ENCODE peak calls at places on chromosomes 16 and 17, in nine cellular contexts. V is fibroblast of villous mesenchyme; G is D721Med; W is heart left ventricle; F is tibial artery; M is osteoblast; J is Calu3; Y is CD8-positive, alpha-beta T cell; C is CD4-positive, alpha-beta T cell. N is an unnamed sample.

GRCh38 chr16:77916111-77916510 is 106.2 kb upstream of the CLEC3A start:
- DNase-seq in G (no peak), C (no peak), V (no peak), Y (no peak), W (no peak), F (no peak), M (no peak), J (no peak), N (no peak)

GRCh38 chr17:30586818-30587595 is 109.8 kb downstream of the GOSR1 start:
- DNase-seq in F (no peak), G (no peak), C (no peak), W (no peak), Y (no peak), J (peak), V (peak), M (peak), N (no peak)

GRCh38 chr16:75012380-75013081 is 13.7 kb downstream of the ZNRF1 start:
- DNase-seq in M (no peak), F (no peak), G (no peak), J (no peak), V (no peak), Y (no peak), W (no peak), C (no peak), N (no peak)

GRCh38 chr16:71726491-71727319 is 2.2 kb upstream of the PHLPP2 start:
- DNase-seq in V (peak), J (no peak), M (no peak), W (no peak), G (no peak), C (no peak), F (no peak), Y (no peak), N (no peak)

GRCh38 chr16:81770008-81770407 is 9.1 kb upstream of the PLCG2 start:
- DNase-seq in G (no peak), J (no peak), V (no peak), W (no peak), Y (no peak), F (no peak), C (no peak), M (no peak), N (no peak)

GRCh38 chr17:55996826-55997225 is 156.4 kb upstream of the ANKFN1 start:
- DNase-seq in J (no peak), V (no peak), M (peak), G (no peak), Y (no peak), F (no peak), W (no peak), C (no peak), N (no peak)

GRCh38 chr17:43803758-43804157 is 23.5 kb downstream of the CFAP97D1 start:
- DNase-seq in F (no peak), G (no peak), W (no peak), J (no peak), M (no peak), C (no peak), Y (no peak), V (no peak), N (no peak)

GRCh38 chr16:1779234-1779701 is 3.1 kb downstream of the SPSB3 start:
- DNase-seq in F (no peak), G (no peak), Y (no peak), M (peak), J (no peak), W (peak), V (no peak), C (no peak), N (no peak)

GRCh38 chr17:50547736-50548083 is 736 bp downstream of the SPATA20 start:
- DNase-seq in J (peak), Y (no peak), C (no peak), V (no peak), G (no peak), F (no peak), W (no peak), M (peak), N (no peak)

GRCh38 chr17:69643686-69644085 is 229.2 kb downstream of the MAP2K6 start:
- DNase-seq in J (no peak), M (no peak), Y (no peak), G (no peak), C (no peak), F (no peak), V (no peak), W (no peak), N (no peak)

GRCh38 chr17:48869821-48870318 is 22.7 kb upstream of the ATP5MC1 start:
- DNase-seq in Y (no peak), M (peak), F (no peak), W (no peak), J (no peak), V (no peak), G (peak), C (no peak), N (no peak)
- TF ChIP-seq CTCF in Y (no peak), M (no peak), F (no peak), W (no peak), J (no peak), V (no peak), G (no peak), C (no peak), N (no peak)

DNA sequence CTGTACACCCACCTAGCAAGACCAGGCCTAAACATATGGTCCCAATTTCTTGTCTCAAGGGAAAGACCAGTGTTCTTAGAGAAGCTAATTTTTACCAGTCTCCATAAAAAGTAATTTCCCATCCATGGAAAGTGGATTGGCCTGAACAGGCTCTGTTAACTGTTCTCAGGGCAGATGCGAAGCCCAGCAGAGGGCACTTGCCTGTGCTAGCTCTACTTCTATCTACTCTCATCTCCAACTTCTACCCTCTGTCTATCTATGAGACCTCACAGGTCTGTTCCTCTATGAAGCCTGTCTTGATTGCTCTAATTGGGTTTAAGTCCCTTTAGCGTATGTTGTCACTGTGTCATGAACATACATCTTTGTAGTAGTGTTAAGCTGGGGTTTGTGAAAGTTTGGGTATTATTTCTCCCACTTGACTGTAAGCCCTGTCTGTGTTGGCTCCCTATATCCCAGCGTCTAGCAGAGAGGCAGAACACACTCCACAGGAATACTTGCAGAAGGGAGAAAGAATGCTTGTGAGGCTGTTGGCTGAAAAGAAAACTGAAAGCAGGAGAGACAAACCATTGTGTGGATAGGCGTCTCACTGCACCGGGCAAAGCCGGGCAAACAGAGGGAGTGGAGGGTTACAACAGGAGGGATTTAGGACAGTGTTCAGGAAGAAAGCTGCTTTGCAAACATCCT is 167.2 kb upstream of the MAF start:
- DNase-seq in C (no peak), G (no peak), J (peak), Y (no peak), V (peak), W (peak), M (peak), F (no peak), N (no peak)
- TF ChIP-seq CTCF in C (no peak), G (peak), J (no peak), Y (no peak), V (peak), W (peak), M (peak), F (no peak), N (no peak)

DNA sequence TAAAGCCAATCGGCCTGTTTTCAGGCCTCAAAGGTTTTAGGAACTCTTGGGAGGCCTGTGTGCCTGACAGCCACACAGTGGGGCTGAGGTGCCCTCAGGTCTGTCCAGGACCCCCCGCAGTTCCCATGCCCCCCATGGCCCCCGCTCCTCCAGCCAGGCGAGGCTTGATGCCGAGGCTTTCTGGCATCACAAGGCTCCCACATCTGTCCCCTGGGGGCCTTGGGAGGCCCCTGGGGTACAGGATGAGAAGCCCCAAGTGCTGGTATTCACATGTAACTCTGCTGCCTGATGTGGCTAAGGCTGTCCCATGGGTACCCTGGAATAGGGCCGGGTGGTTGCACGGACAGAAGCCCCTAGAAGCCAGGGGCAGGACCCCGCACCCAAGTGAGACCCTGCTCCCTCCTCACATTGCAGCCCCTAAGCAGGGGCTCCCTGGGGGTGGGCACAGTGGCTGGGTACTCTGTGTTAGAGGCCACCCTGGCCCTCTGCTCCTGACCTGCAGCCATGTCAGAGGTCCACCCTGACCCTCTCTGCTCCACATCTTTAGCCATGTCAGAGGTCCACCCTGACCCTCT is 2.3 kb downstream of the CBFA2T3 start:
- DNase-seq in M (no peak), Y (no peak), G (no peak), W (peak), J (no peak), C (no peak), V (no peak), F (no peak), N (no peak)
- TF ChIP-seq CTCF in M (no peak), Y (no peak), G (no peak), W (no peak), J (no peak), C (no peak), V (no peak), F (no peak), N (no peak)

DNA sequence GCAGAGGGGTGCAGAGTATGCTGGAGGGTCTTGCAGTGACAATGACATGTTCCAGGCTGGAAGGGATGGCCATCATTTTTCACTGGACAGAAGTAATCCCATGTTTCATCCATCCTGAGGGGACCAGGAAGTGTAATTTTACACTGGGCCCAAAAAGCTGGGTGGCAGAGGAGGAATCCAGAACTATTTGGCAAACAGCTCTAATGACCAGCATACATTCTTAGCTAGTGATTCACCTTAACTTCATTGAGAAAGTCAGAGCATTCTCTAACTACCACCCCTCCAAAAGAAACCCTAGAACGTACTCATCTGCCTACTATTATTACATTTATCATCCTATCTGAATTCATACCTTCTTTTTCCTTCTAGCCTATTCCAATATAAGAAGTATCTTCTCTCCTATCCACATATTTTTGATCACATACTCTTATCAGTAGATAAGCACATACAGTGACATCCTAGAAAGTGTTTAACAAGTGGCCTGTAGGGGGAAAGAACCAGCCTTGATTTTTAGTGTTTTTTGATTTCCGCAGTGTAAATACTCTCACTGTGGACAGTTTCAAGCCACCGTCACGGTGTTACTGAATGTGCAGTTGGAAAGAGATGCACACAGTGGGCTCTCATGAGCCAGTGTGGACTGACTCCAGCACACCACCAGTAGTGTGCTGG is 118.1 kb downstream of the FTO start:
- DNase-seq in G (no peak), F (no peak), W (no peak), Y (no peak), J (peak), C (no peak), M (peak), V (peak), N (no peak)
- TF ChIP-seq CTCF in G (no peak), F (no peak), W (no peak), Y (no peak), J (no peak), C (no peak), M (peak), V (peak), N (no peak)

GRCh38 chr17:78019976-78020716 is 61.6 kb downstream of the TNRC6C start:
- DNase-seq in V (no peak), C (no peak), Y (no peak), F (no peak), W (no peak), M (no peak), G (no peak), J (no peak), N (no peak)

GRCh38 chr17:78020717-78021108 is 62.2 kb downstream of the TNRC6C start:
- DNase-seq in J (no peak), W (no peak), F (no peak), G (no peak), Y (no peak), V (no peak), C (no peak), M (no peak), N (no peak)

GRCh38 chr17:78016852-78017251 is 58.3 kb downstream of the TNRC6C start:
- DNase-seq in V (no peak), G (no peak), W (no peak), F (no peak), J (no peak), C (no peak), M (no peak), Y (no peak), N (no peak)

GRCh38 chr17:78022425-78022824 is 63.9 kb downstream of the TNRC6C start:
- DNase-seq in C (no peak), F (no peak), W (no peak), V (no peak), Y (no peak), G (no peak), M (no peak), J (no peak), N (no peak)

GRCh38 chr17:78019367-78019975 is 61.0 kb downstream of the TNRC6C start:
- DNase-seq in J (no peak), W (no peak), C (no peak), M (no peak), V (peak), Y (no peak), G (no peak), F (no peak), N (no peak)
- TF ChIP-seq CTCF in J (no peak), W (peak), C (peak), M (peak), V (peak), Y (peak), G (peak), F (peak), N (no peak)

DNA sequence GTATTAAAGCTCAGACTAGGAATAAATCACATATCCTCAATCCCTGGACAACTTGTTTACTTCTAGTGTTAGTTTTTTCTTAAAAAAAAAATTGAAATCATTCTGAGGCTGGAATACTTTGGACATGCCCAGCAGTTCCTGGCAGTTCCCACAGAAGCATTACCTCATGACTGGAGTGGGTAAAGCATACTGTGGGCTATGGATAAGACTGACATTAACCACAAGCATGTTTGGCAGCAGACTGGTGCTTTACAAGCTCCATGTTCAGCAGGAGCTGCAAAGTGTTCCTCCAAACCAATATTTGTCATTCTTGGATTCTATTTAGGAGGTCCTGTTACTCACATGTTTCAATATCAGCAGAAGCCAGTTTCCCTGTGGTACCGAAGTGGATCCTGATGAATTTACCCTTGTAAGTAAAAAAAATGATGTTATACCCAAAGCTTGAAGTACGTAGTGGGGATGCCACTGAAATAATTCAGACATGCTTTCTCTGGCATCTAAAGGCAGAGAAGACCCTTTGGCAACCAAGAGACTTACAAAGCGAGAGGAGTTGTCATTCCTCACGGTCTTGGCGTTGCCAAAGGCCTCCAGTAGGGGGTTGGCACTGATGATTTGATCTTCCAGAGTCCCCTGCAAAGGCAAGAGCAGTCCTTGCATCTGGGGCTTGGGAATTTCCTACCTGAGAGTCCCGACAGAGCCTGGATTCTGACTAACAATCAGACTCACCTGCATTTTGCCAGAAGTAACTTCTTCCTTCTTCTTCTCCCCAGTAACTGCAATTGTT is 4.9 kb downstream of the MYH1 start:
- DNase-seq in Y (no peak), V (peak), M (no peak), C (no peak), J (no peak), W (no peak), F (no peak), G (no peak), N (no peak)
- TF ChIP-seq CTCF in Y (no peak), V (no peak), M (no peak), C (no peak), J (no peak), W (no peak), F (no peak), G (no peak), N (no peak)

GRCh38 chr17:57707892-57708291 is 37.2 kb downstream of the CCDC182 start:
- DNase-seq in W (no peak), G (no peak), F (no peak), C (no peak), J (no peak), Y (no peak), V (no peak), M (no peak), N (no peak)
- TF ChIP-seq CTCF in W (no peak), G (no peak), F (no peak), C (no peak), J (no peak), Y (no peak), V (no peak), M (no peak), N (no peak)

GRCh38 chr16:50371036-50371716 is 2.4 kb upstream of the BRD7 start:
- DNase-seq in J (no peak), G (no peak), V (no peak), W (no peak), C (no peak), M (no peak), F (no peak), Y (no peak), N (no peak)

GRCh38 chr16:50373345-50373701 is 4.5 kb upstream of the BRD7 start:
- DNase-seq in G (no peak), C (no peak), Y (no peak), J (no peak), V (no peak), W (no peak), F (no peak), M (no peak), N (no peak)

GRCh38 chr16:50372611-50373344 is 4.0 kb upstream of the BRD7 start:
- DNase-seq in G (no peak), M (peak), F (peak), Y (no peak), J (no peak), V (no peak), W (peak), C (no peak), N (no peak)

GRCh38 chr16:50373780-50374179 is 5.0 kb upstream of the BRD7 start:
- DNase-seq in G (no peak), W (no peak), J (no peak), C (no peak), M (no peak), F (no peak), V (no peak), Y (no peak), N (no peak)

GRCh38 chr16:50371936-50372595 is 3.3 kb upstream of the BRD7 start:
- DNase-seq in C (no peak), Y (no peak), G (no peak), M (no peak), W (no peak), V (peak), J (no peak), F (peak), N (no peak)
- TF ChIP-seq CTCF in C (no peak), Y (no peak), G (peak), M (peak), W (peak), V (peak), J (no peak), F (peak), N (no peak)

N was measured in activated B cell treated with CpG ODN at 0.5 μM for 24 hours.